ENCODE peak calls at places on chromosomes 3 and 15, in nine cellular contexts. G is OCI-LY7, A is cardiac fibroblast, P is gastrocnemius medialis, N is psoas muscle, T is H9, E is GM13976, J is lower lobe of right lung, K is AG09309. U is an unnamed sample.

GRCh38 chr15:70101459-70102113 is 3.9 kb upstream of the TLE3 start:
- DNase-seq in G (peak), A (peak), P (peak), N (no peak), T (peak), E (no peak), J (no peak), K (peak), U (no peak)

GRCh38 chr3:126982125-126982521 is 792 bp upstream of the PLXNA1 start:
- DNase-seq in G (no peak), A (no peak), P (no peak), N (no peak), T (peak), E (peak), J (no peak), K (no peak), U (no peak)

GRCh38 chr3:28768439-28768838 is 419.8 kb upstream of the AZI2 start:
- DNase-seq in G (no peak), A (no peak), P (no peak), N (no peak), T (no peak), E (no peak), J (no peak), K (no peak), U (no peak)

GRCh38 chr3:41202834-41203345 is 3.6 kb downstream of the CTNNB1 start:
- DNase-seq in G (peak), A (peak), P (no peak), N (no peak), T (no peak), E (no peak), J (no peak), K (no peak), U (no peak)

GRCh38 chr3:109478614-109479013 is 141.3 kb upstream of the DPPA4 start:
- DNase-seq in G (no peak), A (no peak), P (no peak), N (no peak), T (no peak), E (no peak), J (no peak), K (no peak), U (no peak)

GRCh38 chr15:36882487-36883108 is 217.8 kb downstream of the MEIS2 start:
- DNase-seq in G (no peak), A (no peak), P (no peak), N (no peak), T (no peak), E (no peak), J (no peak), K (no peak), U (no peak)

GRCh38 chr3:196135693-196136639 is 54.1 kb upstream of the TFRC start:
- DNase-seq in G (no peak), A (no peak), P (no peak), N (no peak), T (no peak), E (no peak), J (peak), K (no peak), U (no peak)

GRCh38 chr3:188792788-188793187 is 379.0 kb upstream of the TPRG1 start:
- DNase-seq in G (peak), A (peak), P (no peak), N (peak), T (peak), E (no peak), J (peak), K (no peak), U (no peak)

GRCh38 chr3:197458179-197458707 is 97.5 kb downstream of the BDH1 start:
- DNase-seq in G (no peak), A (no peak), P (no peak), N (no peak), T (no peak), E (peak), J (peak), K (no peak), U (no peak)

GRCh38 chr3:41710646-41711388 is 251.1 kb downstream of the ULK4 start:
- DNase-seq in G (no peak), A (peak), P (no peak), N (no peak), T (peak), E (no peak), J (no peak), K (peak), U (no peak)

DNA sequence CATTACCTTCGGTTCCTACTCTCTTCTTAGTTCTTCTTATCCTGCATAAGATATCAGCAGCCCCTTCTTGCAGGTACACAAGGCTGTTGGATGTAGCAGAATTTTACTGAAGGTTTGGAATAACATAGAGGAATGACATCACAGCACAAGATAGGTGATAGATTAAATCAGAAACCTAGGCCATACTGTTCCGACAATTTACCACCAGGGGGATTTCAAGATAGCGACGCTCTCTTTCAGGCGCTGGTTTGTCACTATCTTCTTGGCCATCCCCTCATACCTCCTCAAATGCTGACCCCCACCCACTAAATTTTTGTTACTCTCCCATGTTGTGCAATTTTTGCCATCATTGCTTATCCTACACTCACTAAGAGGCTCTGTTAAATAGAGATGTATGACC is 3.5 kb downstream of the SIDT1 start:
- DNase-seq in G (no peak), A (no peak), P (no peak), N (no peak), T (no peak), E (no peak), J (no peak), K (no peak), U (no peak)
- TF ChIP-seq CTCF in G (peak), A (no peak), P (no peak), N (peak), T (peak), E (no peak), J (no peak), K (no peak), U (peak)

GRCh38 chr3:55868347-55868746 is 381.2 kb upstream of the WNT5A start:
- DNase-seq in G (peak), A (no peak), P (no peak), N (no peak), T (no peak), E (no peak), J (no peak), K (no peak), U (no peak)
- TF ChIP-seq CTCF in G (peak), A (no peak), P (no peak), N (no peak), T (peak), E (no peak), J (no peak), K (peak), U (no peak)

GRCh38 chr3:9111349-9112265 is 137.8 kb downstream of the SRGAP3 start:
- DNase-seq in G (peak), A (peak), P (peak), N (peak), T (peak), E (no peak), J (no peak), K (peak), U (no peak)
- TF ChIP-seq CTCF in G (peak), A (no peak), P (no peak), N (no peak), T (peak), E (no peak), J (no peak), K (peak), U (peak)

GRCh38 chr3:104392327-104392726 is 974.4 kb upstream of the ALCAM start:
- DNase-seq in G (peak), A (no peak), P (no peak), N (no peak), T (no peak), E (no peak), J (no peak), K (no peak), U (no peak)
- TF ChIP-seq CTCF in G (peak), A (no peak), P (no peak), N (no peak), T (peak), E (no peak), J (no peak), K (peak), U (no peak)

GRCh38 chr15:65916664-65917406 is 47.5 kb downstream of the RAB11A start:
- DNase-seq in G (peak), A (peak), P (no peak), N (peak), T (peak), E (peak), J (peak), K (peak), U (peak)
- TF ChIP-seq CTCF in G (peak), A (peak), P (peak), N (peak), T (peak), E (peak), J (peak), K (peak), U (peak)

GRCh38 chr3:8987673-8988655 is 24.7 kb upstream of the RAD18 start:
- DNase-seq in G (peak), A (peak), P (no peak), N (peak), T (peak), E (peak), J (peak), K (no peak), U (no peak)

GRCh38 chr3:8992199-8992598 is 28.9 kb upstream of the RAD18 start:
- DNase-seq in G (no peak), A (no peak), P (no peak), N (no peak), T (no peak), E (no peak), J (no peak), K (no peak), U (no peak)

GRCh38 chr3:8992854-8993253 is 29.6 kb upstream of the RAD18 start:
- DNase-seq in G (no peak), A (no peak), P (no peak), N (no peak), T (no peak), E (no peak), J (no peak), K (no peak), U (no peak)

GRCh38 chr3:8988791-8989558 is 25.7 kb upstream of the RAD18 start:
- DNase-seq in G (no peak), A (no peak), P (no peak), N (no peak), T (no peak), E (no peak), J (no peak), K (no peak), U (no peak)

GRCh38 chr3:8990266-8991215 is 27.3 kb upstream of the RAD18 start:
- DNase-seq in G (no peak), A (peak), P (no peak), N (no peak), T (no peak), E (no peak), J (no peak), K (peak), U (no peak)
- TF ChIP-seq CTCF in G (no peak), A (no peak), P (no peak), N (no peak), T (no peak), E (no peak), J (no peak), K (peak), U (no peak)

GRCh38 chr3:32897981-32898623 is 53.3 kb upstream of the CCR4 start:
- DNase-seq in G (no peak), A (no peak), P (no peak), N (no peak), T (no peak), E (no peak), J (no peak), K (no peak), U (no peak)
- TF ChIP-seq CTCF in G (no peak), A (no peak), P (no peak), N (no peak), T (peak), E (no peak), J (no peak), K (no peak), U (no peak)

DNA sequence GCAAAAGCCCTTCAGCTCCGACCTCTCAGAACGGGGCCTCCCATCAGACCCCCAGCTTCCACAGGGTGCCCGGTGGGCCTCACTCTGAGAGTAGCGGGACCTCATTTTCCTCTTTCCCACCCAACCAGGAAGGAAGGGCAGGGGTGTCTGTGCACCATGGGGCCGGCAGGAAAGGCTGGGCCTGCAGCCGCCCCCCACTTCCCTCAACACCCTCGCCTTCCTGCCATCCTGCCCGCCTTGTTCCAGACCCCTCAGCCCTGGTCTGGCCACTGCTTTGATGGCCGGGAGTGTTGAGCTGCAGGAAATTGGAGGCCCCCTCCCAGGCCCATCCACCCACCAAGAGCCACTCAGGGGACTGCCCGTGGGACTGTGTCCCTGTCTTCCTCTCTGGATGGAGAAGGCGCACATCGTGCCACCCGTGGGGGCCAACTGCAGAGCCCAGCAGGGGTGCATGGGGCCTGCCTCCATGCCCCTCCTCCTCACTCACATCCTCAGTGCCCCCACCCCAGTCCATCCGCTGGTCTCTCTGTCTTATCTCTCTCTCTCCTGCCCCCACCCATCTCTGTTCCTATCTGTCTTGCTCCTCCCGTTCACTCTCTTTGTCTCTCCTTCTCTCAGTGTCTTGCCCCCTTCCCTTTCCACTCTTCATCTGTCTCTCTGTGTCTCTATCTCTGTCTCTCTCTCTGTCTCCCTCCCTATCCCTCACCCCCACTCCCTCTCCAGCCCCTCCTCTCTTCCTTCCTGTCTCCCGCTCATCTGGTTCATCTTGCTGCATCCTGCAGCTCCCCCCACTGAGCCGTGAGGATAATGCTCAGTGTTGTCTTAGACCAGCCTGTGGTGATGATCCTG is 1.8 kb upstream of the PLXND1 start:
- DNase-seq in G (peak), A (peak), P (no peak), N (no peak), T (peak), E (no peak), J (no peak), K (no peak), U (no peak)
- TF ChIP-seq CTCF in G (peak), A (peak), P (no peak), N (no peak), T (peak), E (no peak), J (peak), K (peak), U (no peak)

GRCh38 chr15:53976844-53977392 is 1.3 kb upstream of the UNC13C start:
- DNase-seq in G (no peak), A (no peak), P (peak), N (peak), T (peak), E (no peak), J (no peak), K (no peak), U (no peak)
- TF ChIP-seq CTCF in G (peak), A (no peak), P (peak), N (no peak), T (peak), E (no peak), J (no peak), K (no peak), U (peak)

DNA sequence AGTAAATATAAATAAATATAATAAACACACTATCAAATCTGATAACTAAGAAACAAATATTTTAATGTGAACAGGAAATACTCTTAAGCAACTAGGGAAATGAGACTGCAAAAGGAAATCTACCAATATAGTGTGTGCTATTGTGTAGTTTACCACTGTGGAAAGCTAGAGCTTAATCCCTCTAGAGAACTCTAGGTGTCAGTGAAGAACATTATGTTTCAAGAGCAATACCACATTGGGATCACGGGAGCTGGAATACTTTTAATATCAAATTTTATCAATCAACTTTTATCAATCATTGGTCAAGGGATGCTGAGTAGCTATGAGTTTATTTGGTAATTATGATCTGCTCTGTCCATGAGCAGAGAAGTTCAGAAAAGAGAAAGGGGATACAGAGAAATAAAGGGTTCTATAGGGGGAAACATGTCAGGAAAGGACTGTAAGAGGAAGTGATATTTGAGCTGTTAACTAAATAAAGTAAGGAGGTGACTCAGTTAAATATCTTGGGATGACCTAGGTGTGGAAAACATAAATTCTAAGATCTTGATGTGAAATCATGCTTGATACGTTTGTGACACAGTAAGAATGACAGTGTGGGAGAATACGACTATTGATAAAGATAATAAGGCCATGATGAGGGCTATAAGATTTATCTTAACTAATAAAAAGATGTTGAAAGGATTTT is 762.2 kb upstream of the ALCAM start:
- DNase-seq in G (no peak), A (peak), P (no peak), N (no peak), T (no peak), E (no peak), J (no peak), K (peak), U (no peak)
- TF ChIP-seq CTCF in G (peak), A (peak), P (no peak), N (no peak), T (peak), E (no peak), J (peak), K (peak), U (no peak)

U was measured in GM06990.